ENCODE peak calls at places on chromosomes 6 and 20, in ten cellular contexts. R, N, F, G, I, D, H, W, S and A are unnamed samples.

GRCh38 chr6:108699290-108700041 is 138.7 kb downstream of the FOXO3 start:
- DNase-seq in S (no peak), H (no peak), G (no peak), F (no peak), I (no peak), R (no peak), W (no peak), N (peak), D (no peak), A (no peak)

GRCh38 chr20:1669304-1669703 is 11.7 kb upstream of the SIRPG start:
- DNase-seq in N (peak), W (no peak), I (peak), H (no peak), F (no peak), S (no peak), R (peak), G (no peak), D (no peak), A (no peak)

GRCh38 chr6:157305676-157306653 is 17.4 kb downstream of the TMEM242 start:
- DNase-seq in S (no peak), N (no peak), W (no peak), R (no peak), F (no peak), H (no peak), D (no peak), G (no peak), I (no peak), A (no peak)

GRCh38 chr6:113010590-113010989 is 663.5 kb downstream of the RFPL4B start:
- DNase-seq in F (no peak), I (no peak), H (no peak), S (no peak), G (no peak), N (no peak), W (no peak), R (no peak), D (no peak), A (no peak)

GRCh38 chr6:18155864-18156396 is 708 bp downstream of the KDM1B start:
- DNase-seq in F (peak), G (peak), D (peak), W (peak), H (peak), S (peak), R (peak), I (peak), N (peak), A (peak)

GRCh38 chr20:44650777-44651493 is 564 bp downstream of the ADA start:
- DNase-seq in S (peak), R (peak), H (peak), W (peak), G (peak), F (no peak), D (no peak), I (peak), N (no peak), A (no peak)

GRCh38 chr6:166417285-166417691 is 34.5 kb upstream of the MPC1 start:
- DNase-seq in S (no peak), F (no peak), G (no peak), I (no peak), D (no peak), W (no peak), N (no peak), H (peak), R (no peak), A (no peak)

GRCh38 chr6:70651326-70651905 is 16.3 kb upstream of the SMAP1 start:
- DNase-seq in S (no peak), H (peak), D (no peak), I (no peak), F (no peak), G (no peak), W (no peak), R (no peak), N (no peak), A (no peak)

GRCh38 chr20:38523697-38524096 is 51.1 kb downstream of the RALGAPB start:
- DNase-seq in W (peak), D (no peak), G (no peak), N (no peak), H (no peak), S (peak), F (peak), R (peak), I (no peak), A (no peak)

GRCh38 chr20:46330072-46330763 is 21.9 kb upstream of the CDH22 start:
- DNase-seq in W (no peak), R (no peak), S (no peak), N (no peak), H (no peak), D (no peak), F (no peak), I (no peak), G (no peak), A (no peak)

GRCh38 chr6:120965814-120966213 is 368.5 kb downstream of the TBC1D32 start:
- DNase-seq in R (no peak), W (peak), F (peak), D (no peak), G (no peak), I (no peak), S (no peak), N (no peak), H (peak), A (no peak)

GRCh38 chr6:100267721-100268123 is 197.0 kb downstream of the SIM1 start:
- DNase-seq in G (no peak), D (no peak), R (no peak), W (peak), H (no peak), S (no peak), N (no peak), F (no peak), I (no peak), A (no peak)

GRCh38 chr6:90369024-90369519 is 72.4 kb upstream of the BACH2 start:
- DNase-seq in D (no peak), W (peak), F (peak), N (peak), S (peak), R (peak), I (peak), G (peak), H (peak), A (peak)

GRCh38 chr20:43372051-43372450 is 85.6 kb upstream of the SRSF6 start:
- DNase-seq in G (no peak), N (no peak), W (no peak), D (no peak), F (no peak), H (no peak), I (no peak), S (no peak), R (no peak), A (no peak)

GRCh38 chr6:108157972-108158441 is 7.8 kb upstream of the NR2E1 start:
- DNase-seq in S (no peak), I (no peak), H (no peak), W (no peak), R (peak), F (no peak), N (no peak), G (peak), D (no peak), A (peak)

GRCh38 chr20:44643596-44644383 is 7.7 kb downstream of the ADA start:
- DNase-seq in G (no peak), S (peak), N (peak), R (peak), F (peak), I (peak), H (peak), D (no peak), W (peak), A (no peak)

GRCh38 chr6:21636876-21637275 is 43.3 kb downstream of the SOX4 start:
- DNase-seq in S (no peak), D (no peak), F (no peak), I (no peak), H (no peak), W (no peak), G (no peak), N (no peak), R (no peak), A (no peak)

GRCh38 chr20:47468290-47469050 is 33.2 kb upstream of the NCOA3 start:
- DNase-seq in D (no peak), H (peak), W (no peak), S (peak), G (peak), N (no peak), I (no peak), R (no peak), F (no peak), A (peak)

GRCh38 chr20:38002422-38002821 is 30.8 kb downstream of the TTI1 start:
- DNase-seq in G (no peak), I (no peak), N (no peak), D (no peak), R (no peak), S (no peak), W (no peak), H (no peak), F (no peak), A (no peak)

GRCh38 chr6:156791261-156791850 is 14.2 kb downstream of the ARID1B start:
- DNase-seq in D (no peak), R (no peak), F (peak), W (peak), S (peak), I (no peak), H (peak), N (no peak), G (peak), A (peak)

GRCh38 chr20:33377366-33377765 is 24.0 kb downstream of the CDK5RAP1 start:
- DNase-seq in D (no peak), F (no peak), N (no peak), G (no peak), H (no peak), S (no peak), I (no peak), W (no peak), R (no peak), A (no peak)

GRCh38 chr20:47568019-47568418 is 66.3 kb downstream of the NCOA3 start:
- DNase-seq in I (no peak), S (no peak), D (no peak), R (peak), F (no peak), W (no peak), H (no peak), G (no peak), N (peak), A (no peak)

GRCh38 chr6:134097114-134097707 is 44.8 kb upstream of the SLC2A12 start:
- DNase-seq in H (peak), G (peak), F (peak), N (peak), S (peak), R (peak), D (peak), W (peak), I (peak), A (peak)

GRCh38 chr20:62344782-62345181 is 22.3 kb downstream of the LAMA5 start:
- DNase-seq in R (no peak), D (no peak), G (no peak), N (no peak), F (no peak), H (peak), W (no peak), S (peak), I (no peak), A (no peak)

GRCh38 chr6:159134701-159135364 is 34.4 kb upstream of the FNDC1 start:
- DNase-seq in I (peak), H (peak), R (peak), F (peak), S (peak), D (peak), N (peak), W (peak), G (peak), A (peak)

GRCh38 chr6:158648682-158649131 is 1.1 kb upstream of the SYTL3 start:
- DNase-seq in H (peak), W (peak), R (no peak), G (peak), S (no peak), N (no peak), I (no peak), F (peak), D (no peak), A (no peak)

GRCh38 chr20:16527438-16527837 is 45.8 kb downstream of the KIF16B start:
- DNase-seq in N (no peak), S (no peak), R (no peak), H (no peak), D (no peak), W (no peak), G (no peak), I (no peak), F (no peak), A (no peak)

GRCh38 chr20:50094522-50094921 is 18.4 kb downstream of the UBE2V1 start:
- DNase-seq in D (no peak), G (no peak), W (no peak), S (no peak), H (no peak), F (no peak), I (no peak), N (no peak), R (no peak), A (no peak)

GRCh38 chr6:145148392-145149175 is 586.7 kb downstream of the EPM2A start:
- DNase-seq in H (peak), D (no peak), F (peak), G (no peak), R (peak), W (peak), S (peak), I (peak), N (peak), A (no peak)

GRCh38 chr6:96626749-96627353 is 63.9 kb downstream of the FHL5 start:
- DNase-seq in F (peak), I (no peak), R (peak), N (no peak), G (peak), W (peak), S (peak), D (no peak), H (peak), A (peak)
- TF ChIP-seq CTCF in F (peak), I (peak), R (peak), N (peak), G (peak), W (peak), S (no peak), D (peak), H (peak), A (peak)

GRCh38 chr6:39009476-39009875 is 39.1 kb upstream of the GLP1R start:
- DNase-seq in G (no peak), R (no peak), S (no peak), F (no peak), W (no peak), H (no peak), I (no peak), D (no peak), N (no peak), A (no peak)
- TF ChIP-seq CTCF in G (no peak), R (no peak), S (no peak), F (no peak), W (no peak), H (no peak), I (no peak), D (no peak), N (no peak), A (no peak)

DNA sequence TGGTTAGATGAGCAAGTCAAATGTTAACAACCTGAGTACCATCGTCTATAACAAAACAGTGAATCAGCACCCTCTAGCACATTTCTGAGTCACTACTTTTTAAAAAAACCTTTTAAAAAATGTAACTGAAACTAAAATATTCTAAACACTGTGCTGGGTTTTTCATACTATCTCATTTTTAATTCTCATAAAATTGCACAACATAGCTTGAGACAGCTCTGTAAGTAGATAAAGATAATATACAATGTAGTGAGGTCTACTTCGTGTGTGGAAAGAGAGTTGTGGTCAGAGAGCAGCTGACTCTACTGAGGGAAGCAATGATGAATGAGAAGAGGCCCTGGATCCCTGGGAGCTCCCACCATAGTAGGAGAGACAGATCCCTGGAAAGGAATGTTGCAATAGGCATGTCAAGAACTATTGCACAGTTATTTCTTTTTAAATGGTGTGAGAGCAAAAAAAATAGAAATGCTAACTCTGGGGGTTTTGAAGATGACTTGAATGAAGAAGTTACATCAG is 13.6 kb upstream of the CALHM6 start:
- DNase-seq in F (no peak), G (no peak), D (no peak), S (peak), I (no peak), R (peak), N (no peak), H (no peak), W (peak), A (no peak)
- TF ChIP-seq CTCF in F (no peak), G (no peak), D (no peak), S (no peak), I (no peak), R (no peak), N (peak), H (no peak), W (no peak), A (peak)

DNA sequence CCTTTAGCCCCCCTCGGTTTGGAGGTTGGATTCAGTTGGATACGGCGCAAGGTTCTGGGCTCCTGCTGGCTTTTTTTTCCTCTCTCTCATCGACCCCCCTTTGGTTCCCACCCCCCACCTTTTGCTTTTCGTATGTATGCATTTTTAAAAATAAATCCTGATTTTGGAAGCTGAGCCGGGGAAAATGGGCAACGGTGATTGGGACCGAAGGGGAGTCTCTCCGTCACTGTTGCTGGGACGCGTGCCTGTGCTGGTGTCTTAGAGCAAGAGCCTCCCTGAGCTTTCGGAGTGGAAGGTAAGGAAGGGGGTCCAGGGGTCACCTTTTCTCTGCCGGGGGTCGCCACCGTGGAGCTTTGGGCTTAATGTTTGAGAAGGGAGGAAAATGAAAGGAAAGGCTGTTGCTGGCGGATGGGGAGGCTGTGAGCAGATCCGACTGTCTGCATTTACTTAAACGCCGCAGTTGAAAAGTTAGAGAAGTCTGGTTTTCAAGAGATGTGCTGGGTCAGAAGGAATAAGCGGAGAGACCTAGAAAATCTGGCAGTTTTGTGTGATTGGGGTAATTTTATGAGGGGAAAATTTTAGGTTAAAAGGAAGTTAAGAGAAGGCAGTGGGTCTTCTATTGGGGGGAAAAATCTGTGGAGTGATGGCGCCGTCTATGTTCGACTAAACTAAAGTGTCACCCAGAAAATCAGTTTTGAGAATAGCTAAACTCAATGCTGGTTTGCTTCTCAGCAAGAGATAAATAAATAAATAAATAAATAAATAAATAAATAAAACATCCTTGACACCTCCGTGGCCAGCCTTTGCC is 828 bp downstream of the ADGRB3 start:
- DNase-seq in D (peak), F (no peak), W (peak), H (peak), N (peak), R (no peak), I (no peak), S (no peak), G (peak), A (peak)
- TF ChIP-seq CTCF in D (no peak), F (no peak), W (no peak), H (no peak), N (no peak), R (no peak), I (no peak), S (no peak), G (no peak), A (no peak)

GRCh38 chr6:93721386-93722048 is 302.2 kb upstream of the EPHA7 start:
- DNase-seq in G (no peak), R (peak), N (no peak), F (no peak), H (peak), W (peak), S (peak), D (no peak), I (no peak), A (no peak)
- TF ChIP-seq CTCF in G (no peak), R (peak), N (peak), F (no peak), H (no peak), W (peak), S (peak), D (peak), I (no peak), A (peak)

GRCh38 chr6:36755435-36756348 is 58.1 kb downstream of the RAB44 start:
- DNase-seq in I (peak), R (peak), G (peak), S (peak), D (no peak), F (peak), N (no peak), H (peak), W (peak), A (peak)

GRCh38 chr6:36753671-36754485 is 56.3 kb downstream of the RAB44 start:
- DNase-seq in W (peak), I (no peak), F (no peak), S (peak), D (no peak), N (no peak), R (no peak), H (peak), G (no peak), A (no peak)

GRCh38 chr6:36756761-36757160 is 59.1 kb downstream of the RAB44 start:
- DNase-seq in F (no peak), G (no peak), I (no peak), N (no peak), D (no peak), W (no peak), S (no peak), R (no peak), H (peak), A (no peak)

GRCh38 chr6:36752886-36753506 is 55.4 kb downstream of the RAB44 start:
- DNase-seq in N (no peak), G (no peak), W (no peak), I (peak), D (no peak), R (no peak), H (peak), F (no peak), S (peak), A (no peak)

DNA sequence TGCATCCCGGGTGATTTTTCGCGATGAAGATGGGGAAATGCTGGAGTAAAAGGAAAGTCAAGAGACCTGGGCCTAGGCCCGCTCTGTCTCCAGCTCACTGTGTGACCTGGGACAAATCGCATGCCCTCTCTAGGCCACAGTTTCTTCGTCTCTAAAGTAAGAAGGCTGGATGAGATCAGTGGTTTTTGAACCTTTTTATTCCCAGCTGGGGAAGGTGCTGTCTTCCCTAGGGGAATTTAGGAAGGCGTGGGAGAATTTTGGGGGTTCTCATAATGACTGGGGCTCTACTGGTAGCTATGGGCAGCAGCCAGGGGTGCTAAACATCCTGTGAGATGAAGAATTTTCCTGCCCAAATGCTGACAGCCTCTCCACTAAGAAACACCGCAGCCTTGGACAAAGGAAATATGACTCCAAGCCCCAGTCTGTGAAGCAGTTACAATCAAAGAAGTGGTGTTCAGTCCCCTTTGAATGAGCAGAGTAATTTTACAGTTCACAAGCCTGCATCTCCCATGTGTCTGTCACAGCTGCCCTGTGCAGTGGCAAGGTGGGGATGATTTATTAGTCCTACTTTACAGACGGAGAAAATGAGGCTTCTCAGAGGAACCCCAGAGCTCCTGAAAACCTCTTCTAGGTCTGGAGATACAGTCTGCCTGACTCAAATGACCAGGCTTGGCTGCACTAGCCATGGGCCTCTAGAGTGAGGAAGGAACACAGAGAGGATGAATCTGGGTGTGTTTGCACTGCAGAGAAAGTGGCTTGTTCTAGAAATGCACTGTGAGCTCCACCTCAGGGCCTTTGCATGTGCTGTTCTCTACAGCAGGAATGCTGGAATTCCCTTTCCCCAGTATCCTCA is 57.2 kb downstream of the RAB44 start:
- DNase-seq in I (no peak), R (no peak), W (no peak), N (no peak), S (no peak), H (peak), D (no peak), F (no peak), G (no peak), A (no peak)
- TF ChIP-seq CTCF in I (no peak), R (no peak), W (no peak), N (no peak), S (no peak), H (no peak), D (no peak), F (no peak), G (no peak), A (no peak)